ENCODE peak calls at places on chromosomes 4 and X, in seven cellular contexts. One of them, this sample, is unnamed.

GRCh38 chr4:84870398-84871163 is 95.9 kb downstream of the WDFY3 start:
- DNase-seq in neuronal stem cell: no peak
- DNase-seq in H1: peak
- DNase-seq in IMR-90: peak
- DNase-seq in CD8-positive, alpha-beta T cell: no peak
- DNase-seq in psoas muscle: no peak
- DNase-seq in adipocyte: peak
- DNase-seq in this sample: peak

GRCh38 chr4:6272863-6273660 is 3.4 kb downstream of the WFS1 start:
- DNase-seq in neuronal stem cell: no peak
- DNase-seq in H1: no peak
- DNase-seq in IMR-90: peak
- DNase-seq in CD8-positive, alpha-beta T cell: no peak
- DNase-seq in psoas muscle: peak
- DNase-seq in adipocyte: peak
- DNase-seq in this sample: peak

GRCh38 chrX:142095816-142096215 is 109.3 kb downstream of the MAGEC2 start:
- DNase-seq in neuronal stem cell: no peak
- DNase-seq in H1: no peak
- DNase-seq in IMR-90: no peak
- DNase-seq in CD8-positive, alpha-beta T cell: no peak
- DNase-seq in psoas muscle: no peak
- DNase-seq in adipocyte: no peak
- DNase-seq in this sample: peak

GRCh38 chr4:184097240-184097619 is 120.4 kb downstream of the ENPP6 start:
- DNase-seq in neuronal stem cell: no peak
- DNase-seq in H1: peak
- DNase-seq in IMR-90: no peak
- DNase-seq in CD8-positive, alpha-beta T cell: no peak
- DNase-seq in psoas muscle: peak
- DNase-seq in adipocyte: no peak
- DNase-seq in this sample: no peak

GRCh38 chr4:37541956-37542355 is 144.2 kb downstream of the RELL1 start:
- DNase-seq in neuronal stem cell: no peak
- DNase-seq in H1: no peak
- DNase-seq in IMR-90: no peak
- DNase-seq in CD8-positive, alpha-beta T cell: no peak
- DNase-seq in psoas muscle: no peak
- DNase-seq in adipocyte: no peak
- DNase-seq in this sample: no peak

GRCh38 chrX:126552313-126553022 is at the start of gene DCAF12L1:
- DNase-seq in neuronal stem cell: peak
- DNase-seq in H1: no peak
- DNase-seq in IMR-90: no peak
- DNase-seq in CD8-positive, alpha-beta T cell: no peak
- DNase-seq in psoas muscle: peak
- DNase-seq in adipocyte: no peak
- DNase-seq in this sample: no peak

GRCh38 chrX:150049647-150050046 is 111.4 kb upstream of the EOLA2 start:
- DNase-seq in neuronal stem cell: no peak
- DNase-seq in H1: no peak
- DNase-seq in IMR-90: peak
- DNase-seq in CD8-positive, alpha-beta T cell: no peak
- DNase-seq in psoas muscle: no peak
- DNase-seq in adipocyte: peak
- DNase-seq in this sample: peak

GRCh38 chr4:188387134-188387791 is 248.0 kb downstream of the TRIML1 start:
- DNase-seq in neuronal stem cell: peak
- DNase-seq in H1: no peak
- DNase-seq in IMR-90: peak
- DNase-seq in CD8-positive, alpha-beta T cell: no peak
- DNase-seq in psoas muscle: no peak
- DNase-seq in adipocyte: peak
- DNase-seq in this sample: peak

GRCh38 chr4:8913121-8913857 is 41.6 kb upstream of the HMX1 start:
- DNase-seq in neuronal stem cell: no peak
- DNase-seq in H1: no peak
- DNase-seq in IMR-90: no peak
- DNase-seq in CD8-positive, alpha-beta T cell: no peak
- DNase-seq in psoas muscle: peak
- DNase-seq in adipocyte: no peak
- DNase-seq in this sample: no peak

GRCh38 chr4:108405586-108405985 is 214.8 kb upstream of the RPL34 start:
- DNase-seq in neuronal stem cell: no peak
- DNase-seq in H1: no peak
- DNase-seq in IMR-90: no peak
- DNase-seq in CD8-positive, alpha-beta T cell: no peak
- DNase-seq in psoas muscle: no peak
- DNase-seq in adipocyte: no peak
- DNase-seq in this sample: no peak

GRCh38 chrX:10882484-10882883 is 228.6 kb upstream of the HCCS start:
- DNase-seq in neuronal stem cell: no peak
- DNase-seq in H1: no peak
- DNase-seq in IMR-90: no peak
- DNase-seq in CD8-positive, alpha-beta T cell: no peak
- DNase-seq in psoas muscle: no peak
- DNase-seq in adipocyte: no peak
- DNase-seq in this sample: no peak

GRCh38 chr4:125316391-125316780 is 1.6 kb downstream of the FAT4 start:
- DNase-seq in neuronal stem cell: peak
- DNase-seq in H1: no peak
- DNase-seq in IMR-90: no peak
- DNase-seq in CD8-positive, alpha-beta T cell: no peak
- DNase-seq in psoas muscle: peak
- DNase-seq in adipocyte: peak
- DNase-seq in this sample: peak

GRCh38 chr4:112516401-112517066 is 554 bp upstream of the NEUROG2 start:
- DNase-seq in neuronal stem cell: peak
- DNase-seq in H1: no peak
- DNase-seq in IMR-90: no peak
- DNase-seq in CD8-positive, alpha-beta T cell: no peak
- DNase-seq in psoas muscle: no peak
- DNase-seq in adipocyte: no peak
- DNase-seq in this sample: no peak

GRCh38 chrX:136146614-136147319 is 566 bp upstream of the FHL1 start:
- DNase-seq in neuronal stem cell: no peak
- DNase-seq in H1: no peak
- DNase-seq in IMR-90: no peak
- DNase-seq in CD8-positive, alpha-beta T cell: no peak
- DNase-seq in psoas muscle: peak
- DNase-seq in adipocyte: peak
- DNase-seq in this sample: no peak

GRCh38 chrX:20857746-20858145 is 516.5 kb upstream of the CNKSR2 start:
- DNase-seq in neuronal stem cell: peak
- DNase-seq in H1: peak
- DNase-seq in IMR-90: no peak
- DNase-seq in CD8-positive, alpha-beta T cell: no peak
- DNase-seq in psoas muscle: no peak
- DNase-seq in adipocyte: peak
- DNase-seq in this sample: peak

GRCh38 chrX:17375631-17376380 is 806 bp downstream of the NHS start:
- DNase-seq in neuronal stem cell: peak
- DNase-seq in H1: no peak
- DNase-seq in IMR-90: peak
- DNase-seq in CD8-positive, alpha-beta T cell: no peak
- DNase-seq in psoas muscle: peak
- DNase-seq in adipocyte: peak
- DNase-seq in this sample: peak

GRCh38 chr4:183333983-183334382 is 11.8 kb upstream of the CLDN24 start:
- DNase-seq in neuronal stem cell: no peak
- DNase-seq in H1: no peak
- DNase-seq in IMR-90: peak
- DNase-seq in CD8-positive, alpha-beta T cell: no peak
- DNase-seq in psoas muscle: no peak
- DNase-seq in adipocyte: no peak
- DNase-seq in this sample: no peak

GRCh38 chr4:1788254-1788973 is 4.7 kb upstream of the FGFR3 start:
- DNase-seq in neuronal stem cell: no peak
- DNase-seq in H1: no peak
- DNase-seq in IMR-90: no peak
- DNase-seq in CD8-positive, alpha-beta T cell: no peak
- DNase-seq in psoas muscle: no peak
- DNase-seq in adipocyte: no peak
- DNase-seq in this sample: no peak

GRCh38 chr4:118086334-118086733 is 52.0 kb downstream of the NDST3 start:
- DNase-seq in neuronal stem cell: no peak
- DNase-seq in H1: no peak
- DNase-seq in IMR-90: peak
- DNase-seq in CD8-positive, alpha-beta T cell: no peak
- DNase-seq in psoas muscle: no peak
- DNase-seq in adipocyte: peak
- DNase-seq in this sample: peak

DNA sequence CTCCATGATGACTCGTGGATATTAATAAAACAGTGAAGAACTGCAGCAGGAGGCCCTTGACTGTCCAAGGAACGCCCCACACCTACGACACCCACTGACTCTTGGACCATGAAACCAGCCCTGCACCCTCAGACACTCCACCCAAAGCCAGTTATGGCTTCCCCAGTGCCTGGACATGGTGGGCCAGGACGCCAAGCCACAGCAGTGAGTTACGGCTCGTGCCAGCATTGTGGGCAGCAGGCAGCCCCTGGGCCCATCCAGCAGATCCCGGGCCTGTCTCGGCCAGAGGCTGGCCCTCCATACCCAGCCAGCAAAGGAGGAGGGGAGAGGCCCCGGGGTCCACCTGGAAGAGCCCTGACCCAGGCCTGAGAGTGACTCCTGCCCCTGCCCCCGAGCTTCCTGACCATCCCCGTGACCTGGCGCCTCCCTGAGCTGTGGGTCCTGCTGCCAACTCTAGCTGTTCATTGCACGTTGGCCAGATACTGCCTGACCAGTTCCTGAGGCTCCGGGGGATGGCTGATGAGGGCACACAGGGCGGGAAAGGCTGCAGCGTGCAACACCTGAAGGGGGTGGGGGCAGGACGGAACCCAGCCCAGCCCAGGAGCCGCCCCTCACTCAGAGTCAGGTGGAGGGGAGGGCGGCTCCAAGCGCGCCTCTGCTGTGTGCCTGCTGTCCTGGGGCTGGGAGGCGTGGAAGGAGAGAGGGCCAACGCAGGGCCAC is 816 bp downstream of the SLC49A3 start:
- DNase-seq in neuronal stem cell: no peak
- DNase-seq in H1: no peak
- DNase-seq in IMR-90: no peak
- DNase-seq in CD8-positive, alpha-beta T cell: no peak
- DNase-seq in psoas muscle: peak
- DNase-seq in adipocyte: no peak
- DNase-seq in this sample: no peak
- H3K4me3 ChIP-seq in neuronal stem cell: no peak
- H3K4me3 ChIP-seq in H1: peak
- H3K4me3 ChIP-seq in IMR-90: no peak
- H3K4me3 ChIP-seq in CD8-positive, alpha-beta T cell: no peak
- H3K4me3 ChIP-seq in psoas muscle: peak
- H3K4me3 ChIP-seq in adipocyte: peak
- H3K4me3 ChIP-seq in this sample: peak

GRCh38 chrX:151177141-151178027 is 1.0 kb downstream of the GPR50 start:
- DNase-seq in neuronal stem cell: peak
- DNase-seq in H1: no peak
- DNase-seq in IMR-90: no peak
- DNase-seq in CD8-positive, alpha-beta T cell: no peak
- DNase-seq in psoas muscle: no peak
- DNase-seq in adipocyte: no peak
- DNase-seq in this sample: no peak
- H3K4me3 ChIP-seq in neuronal stem cell: peak
- H3K4me3 ChIP-seq in H1: peak
- H3K4me3 ChIP-seq in IMR-90: no peak
- H3K4me3 ChIP-seq in CD8-positive, alpha-beta T cell: no peak
- H3K4me3 ChIP-seq in psoas muscle: no peak
- H3K4me3 ChIP-seq in adipocyte: no peak
- H3K4me3 ChIP-seq in this sample: no peak

DNA sequence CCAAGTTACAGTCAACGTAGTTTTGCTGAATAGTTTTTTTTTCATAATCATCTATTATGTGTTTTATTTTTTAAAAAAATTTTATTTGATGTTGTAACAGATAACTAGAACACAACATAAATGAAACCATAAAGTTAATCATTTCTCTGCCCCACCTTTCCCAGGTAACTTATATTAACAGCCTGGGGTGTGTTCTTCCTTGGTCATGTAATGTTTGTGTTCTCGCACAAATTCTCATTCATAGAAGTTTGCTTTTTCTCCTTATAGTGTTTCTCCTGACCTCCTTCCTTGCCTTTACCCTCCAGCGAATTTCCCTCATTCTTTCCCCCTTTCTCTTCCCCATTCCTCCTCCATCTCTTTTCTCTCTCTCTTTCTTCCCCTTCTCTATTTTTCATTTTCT is 214.8 kb downstream of the SOWAHB start:
- DNase-seq in neuronal stem cell: no peak
- DNase-seq in H1: no peak
- DNase-seq in IMR-90: no peak
- DNase-seq in CD8-positive, alpha-beta T cell: no peak
- DNase-seq in psoas muscle: no peak
- DNase-seq in adipocyte: no peak
- DNase-seq in this sample: no peak
- H3K4me3 ChIP-seq in neuronal stem cell: no peak
- H3K4me3 ChIP-seq in H1: no peak
- H3K4me3 ChIP-seq in IMR-90: no peak
- H3K4me3 ChIP-seq in CD8-positive, alpha-beta T cell: no peak
- H3K4me3 ChIP-seq in psoas muscle: no peak
- H3K4me3 ChIP-seq in adipocyte: no peak
- H3K4me3 ChIP-seq in this sample: no peak

DNA sequence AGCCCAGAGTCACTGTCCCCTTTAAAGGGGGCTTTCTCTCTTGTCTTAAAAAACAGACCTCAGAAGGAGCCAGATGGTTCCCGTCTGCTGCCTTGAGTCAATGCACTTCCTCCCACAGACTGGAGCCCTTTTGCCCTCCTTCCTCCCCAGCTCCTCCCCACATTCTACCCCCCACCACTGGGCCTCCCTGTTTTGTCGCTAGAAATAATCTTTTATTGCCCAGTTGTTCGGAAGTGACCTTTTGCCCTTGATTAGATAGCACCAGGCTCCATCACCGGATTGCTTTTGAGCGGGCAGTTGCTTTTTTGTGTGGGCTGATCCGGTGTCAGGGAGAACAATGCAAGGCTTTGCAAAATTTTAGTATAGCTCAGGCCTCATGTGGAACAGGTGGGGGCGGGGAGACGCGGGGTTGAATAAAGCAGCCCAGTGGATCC is 47.7 kb downstream of the SPRY1 start:
- DNase-seq in neuronal stem cell: peak
- DNase-seq in H1: peak
- DNase-seq in IMR-90: peak
- DNase-seq in CD8-positive, alpha-beta T cell: peak
- DNase-seq in psoas muscle: no peak
- DNase-seq in adipocyte: peak
- DNase-seq in this sample: peak
- H3K4me3 ChIP-seq in neuronal stem cell: no peak
- H3K4me3 ChIP-seq in H1: peak
- H3K4me3 ChIP-seq in IMR-90: no peak
- H3K4me3 ChIP-seq in CD8-positive, alpha-beta T cell: peak
- H3K4me3 ChIP-seq in psoas muscle: peak
- H3K4me3 ChIP-seq in adipocyte: peak
- H3K4me3 ChIP-seq in this sample: no peak

GRCh38 chr4:89746377-89746776 is 90.6 kb downstream of the SNCA start:
- DNase-seq in neuronal stem cell: no peak
- DNase-seq in H1: no peak
- DNase-seq in IMR-90: no peak
- DNase-seq in CD8-positive, alpha-beta T cell: no peak
- DNase-seq in psoas muscle: no peak
- DNase-seq in adipocyte: no peak
- DNase-seq in this sample: no peak
- H3K4me3 ChIP-seq in neuronal stem cell: no peak
- H3K4me3 ChIP-seq in H1: no peak
- H3K4me3 ChIP-seq in IMR-90: no peak
- H3K4me3 ChIP-seq in CD8-positive, alpha-beta T cell: no peak
- H3K4me3 ChIP-seq in psoas muscle: no peak
- H3K4me3 ChIP-seq in adipocyte: no peak
- H3K4me3 ChIP-seq in this sample: no peak

GRCh38 chr4:132334081-132334480 is 815.0 kb upstream of the PCDH10 start:
- DNase-seq in neuronal stem cell: no peak
- DNase-seq in H1: no peak
- DNase-seq in IMR-90: peak
- DNase-seq in CD8-positive, alpha-beta T cell: no peak
- DNase-seq in psoas muscle: no peak
- DNase-seq in adipocyte: peak
- DNase-seq in this sample: peak
- H3K4me3 ChIP-seq in neuronal stem cell: no peak
- H3K4me3 ChIP-seq in H1: no peak
- H3K4me3 ChIP-seq in IMR-90: no peak
- H3K4me3 ChIP-seq in CD8-positive, alpha-beta T cell: no peak
- H3K4me3 ChIP-seq in psoas muscle: no peak
- H3K4me3 ChIP-seq in adipocyte: no peak
- H3K4me3 ChIP-seq in this sample: no peak

This sample was measured in choroid plexus epithelial cell.